ENCODE peak calls at places on chromosome 22, in eight cellular contexts. D, O, G, A, T, C, X and J are unnamed samples.

GRCh38 chr22:40709752-40710413 is 30.6 kb downstream of the MCHR1 start:
- DNase-seq in D (no peak), X (no peak), C (no peak), T (no peak), G (no peak), O (no peak), A (no peak), J (no peak)

GRCh38 chr22:44153705-44154104 is 27.0 kb upstream of the PARVG start:
- DNase-seq in C (no peak), D (no peak), A (no peak), G (no peak), O (no peak), X (no peak), T (no peak), J (no peak)

GRCh38 chr22:29426476-29426875 is 11.9 kb upstream of the RFPL1 start:
- DNase-seq in A (no peak), D (no peak), X (no peak), O (no peak), T (no peak), C (no peak), G (no peak), J (no peak)

GRCh38 chr22:27880778-27881394 is 38.2 kb downstream of the PITPNB start:
- DNase-seq in T (peak; percentile 31), A (no peak), O (no peak), X (no peak), D (no peak), C (no peak), G (no peak), J (peak; percentile 64)

GRCh38 chr22:31160328-31160978 is 471 bp downstream of the RNF185 start:
- DNase-seq in X (peak; percentile 4), O (peak; percentile 10), A (no peak), G (no peak), T (peak; percentile 29), C (no peak), D (no peak), J (peak; percentile 35)

GRCh38 chr22:25447689-25448434 is 116.6 kb upstream of the GRK3 start:
- DNase-seq in O (peak; percentile 83), D (peak; percentile 41), X (peak; percentile 87), C (peak; percentile 84), A (peak; percentile 88), G (peak; percentile 93), T (peak; percentile 87), J (peak; percentile 89)

GRCh38 chr22:39494471-39495120 is 7.5 kb upstream of the MIEF1 start:
- DNase-seq in X (no peak), C (no peak), T (no peak), A (no peak), G (no peak), O (no peak), D (no peak), J (no peak)

GRCh38 chr22:22748297-22748743 is 103.9 kb downstream of the GGTLC2 start:
- DNase-seq in X (peak; percentile 27), A (peak; percentile 4), T (peak; percentile 11), C (no peak), D (no peak), G (peak; percentile 57), O (no peak), J (peak; percentile 63)

GRCh38 chr22:42396621-42397331 is 35.4 kb downstream of the NFAM1 start:
- DNase-seq in D (peak; percentile 30), X (no peak), T (no peak), A (no peak), G (no peak), C (peak; percentile 35), O (no peak), J (no peak)

GRCh38 chr22:24894998-24895397 is 51.5 kb downstream of the LHFPL7 start:
- DNase-seq in D (peak; percentile 20), G (no peak), T (peak; percentile 7), O (no peak), X (no peak), C (no peak), A (peak; percentile 8), J (peak; percentile 80)

GRCh38 chr22:42069801-42070516 is 653 bp downstream of the NAGA start:
- DNase-seq in C (no peak), T (no peak), A (no peak), G (no peak), D (no peak), X (no peak), O (peak; percentile 2), J (no peak)

GRCh38 chr22:39680486-39680885 is 109.9 kb downstream of the CACNA1I start:
- DNase-seq in D (no peak), C (no peak), O (no peak), G (no peak), T (no peak), X (no peak), A (no peak), J (no peak)

GRCh38 chr22:24145446-24146189 is 35.7 kb upstream of the SUSD2 start:
- DNase-seq in O (no peak), D (no peak), G (no peak), C (no peak), X (no peak), A (no peak), T (no peak), J (no peak)

GRCh38 chr22:37639771-37640590 is 512 bp downstream of the SH3BP1 start:
- DNase-seq in D (no peak), A (no peak), C (no peak), O (no peak), T (no peak), X (no peak), G (peak; percentile 58), J (no peak)

GRCh38 chr22:37379085-37379484 is 48.2 kb downstream of the ELFN2 start:
- DNase-seq in A (no peak), O (no peak), C (no peak), G (no peak), D (no peak), T (no peak), X (no peak), J (no peak)

GRCh38 chr22:42170946-42171345 is 40.3 kb upstream of the CYP2D6 start:
- DNase-seq in X (no peak), C (no peak), A (no peak), O (no peak), T (no peak), D (no peak), G (no peak), J (no peak)